ENCODE peak calls at places on chromosome 5, in four cellular contexts. L, A, I and H are unnamed samples.
A peak's percentile ranks its signal among the peaks of the same experiment; 100 is the strongest.

GRCh38 chr5:176676361-176676824 is 29.1 kb downstream of the TSPAN17 start:
- DNase-seq in I (peak; percentile 67), L (peak; percentile 16), A (no peak), H (peak; percentile 16)

GRCh38 chr5:74288448-74289109 is 351.9 kb downstream of the ENC1 start:
- DNase-seq in L (peak; percentile 16), I (peak; percentile 76), A (no peak), H (peak; percentile 80)

GRCh38 chr5:178373711-178374110 is 141.1 kb upstream of the PHYKPL start:
- DNase-seq in L (no peak), A (no peak), I (peak; percentile 31), H (no peak)

GRCh38 chr5:171405615-171406014 is 13.8 kb upstream of the FGF18 start:
- DNase-seq in I (no peak), A (no peak), L (peak; percentile 29), H (peak; percentile 56)

GRCh38 chr5:130135506-130135905 is 231.2 kb downstream of the CHSY3 start:
- DNase-seq in A (no peak), L (peak; percentile 7), I (no peak), H (peak; percentile 87)

GRCh38 chr5:157564149-157564711 is 11.3 kb downstream of the ADAM19 start:
- DNase-seq in A (no peak), L (no peak), I (no peak), H (no peak)

GRCh38 chr5:17228833-17229291 is 11.4 kb downstream of the BASP1 start:
- DNase-seq in A (no peak), I (no peak), L (peak; percentile 78), H (peak; percentile 78)

GRCh38 chr5:139911425-139912120 is 116.0 kb downstream of the PSD2 start:
- DNase-seq in A (no peak), L (no peak), I (no peak), H (no peak)

GRCh38 chr5:139075066-139076050 is 122.8 kb downstream of the SIL1 start:
- DNase-seq in I (no peak), L (no peak), A (no peak), H (no peak)

GRCh38 chr5:170885779-170886178 is 24.0 kb downstream of the RANBP17 start:
- DNase-seq in L (peak; percentile 39), I (no peak), A (no peak), H (peak; percentile 21)

GRCh38 chr5:40733842-40734563 is 21.8 kb downstream of the TTC33 start:
- DNase-seq in I (no peak), L (no peak), A (no peak), H (peak; percentile 28)

GRCh38 chr5:33969572-33970452 is 14.7 kb downstream of the SLC45A2 start:
- DNase-seq in A (peak; percentile 43), L (peak; percentile 71), I (no peak), H (peak; percentile 87)

GRCh38 chr5:151016700-151017099 is 3.7 kb upstream of the GPX3 start:
- DNase-seq in I (no peak), A (no peak), L (no peak), H (no peak)

DNA sequence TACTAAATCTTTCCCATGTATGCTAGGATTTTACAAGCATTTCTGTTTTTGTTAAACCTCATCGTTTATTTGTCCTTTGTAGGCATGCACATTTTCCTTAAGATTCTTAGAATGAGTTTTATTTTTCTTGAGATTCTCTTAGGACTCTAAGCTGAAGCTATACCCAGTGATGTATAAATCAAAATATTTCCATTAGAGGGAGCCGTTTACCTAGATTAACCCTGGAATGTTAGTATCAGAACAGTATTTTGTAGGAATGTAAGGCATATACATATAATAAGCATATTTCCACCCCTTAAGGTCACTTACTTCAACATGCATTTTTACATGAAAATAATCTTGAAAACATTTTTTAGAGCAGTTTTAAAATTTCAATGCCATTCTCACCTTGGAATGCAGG is 35.2 kb upstream of the FCHO2 start:
- DNase-seq in L (peak; percentile 55), I (no peak), A (no peak), H (peak; percentile 62)
- TF ChIP-seq CTCF in L (peak; percentile 56), I (peak; percentile 29), A (peak; percentile 48), H (peak; percentile 33)

GRCh38 chr5:133821311-133821741 is 147.1 kb downstream of the C5orf15 start:
- DNase-seq in A (no peak), I (no peak), L (no peak), H (no peak)

GRCh38 chr5:133818869-133819600 is 149.4 kb downstream of the C5orf15 start:
- DNase-seq in A (no peak), L (no peak), I (no peak), H (no peak)

GRCh38 chr5:133819977-133820471 is 148.4 kb downstream of the C5orf15 start:
- DNase-seq in A (no peak), I (no peak), L (no peak), H (no peak)

GRCh38 chr5:133821889-133822288 is 146.5 kb downstream of the C5orf15 start:
- DNase-seq in L (no peak), I (no peak), A (no peak), H (no peak)

DNA sequence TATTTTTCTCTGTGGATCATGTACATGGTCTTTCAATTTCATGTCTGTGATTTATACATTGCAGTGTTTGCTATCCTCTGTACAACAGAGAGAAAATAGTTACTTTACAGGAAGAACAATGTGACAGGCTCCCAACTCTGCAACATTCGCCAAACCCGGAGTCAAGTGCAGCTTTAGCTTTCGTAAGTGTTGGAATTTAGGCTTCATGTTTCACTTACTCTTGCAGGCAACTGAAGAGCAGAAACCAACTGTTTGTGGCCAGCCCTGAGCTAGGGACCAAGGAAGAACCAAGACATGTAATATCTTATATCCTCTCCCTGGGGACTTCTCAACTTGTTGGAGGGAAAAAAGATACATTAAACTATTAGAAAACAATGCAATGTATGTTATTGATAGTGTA is 147.9 kb downstream of the C5orf15 start:
- DNase-seq in I (no peak), L (no peak), A (no peak), H (peak; percentile 46)
- H3K4me3 ChIP-seq in I (no peak overlapping the region), L (no peak overlapping the region), A (no peak overlapping the region), H (no peak overlapping the region)

GRCh38 chr5:141186897-141187512 is at the start of gene PCDHB9:
- DNase-seq in L (peak; percentile 8), I (no peak), A (no peak), H (peak; percentile 11)
- TF ChIP-seq CTCF in L (peak; percentile 38), I (no peak), A (no peak), H (peak; percentile 30)

GRCh38 chr5:107670028-107670926 is 460 bp downstream of the EFNA5 start:
- DNase-seq in A (no peak), L (peak; percentile 2), I (peak; percentile 57), H (peak; percentile 37)
- H3K4me3 ChIP-seq in A (peak overlapping the region; percentile 70), L (peak overlapping the region; percentile 52), I (peak overlapping the region; percentile 71), H (peak overlapping the region; percentile 84)

GRCh38 chr5:146007270-146007669 is 70.9 kb downstream of the SH3RF2 start:
- DNase-seq in I (no peak), A (no peak), L (no peak), H (peak; percentile 28)
- TF ChIP-seq CTCF in I (no peak), A (no peak), L (no peak), H (peak; percentile 31)